ENCODE peak calls at places on chromosomes 6 and 20, in four cellular contexts. One of them, this sample, is unnamed.

GRCh38 chr6:166705070-166705469 is 78.0 kb upstream of the RPS6KA2 start:
- DNase-seq in HepG2: no peak
- DNase-seq in GM12878: no peak
- DNase-seq in K562: no peak
- DNase-seq in this sample: no peak

GRCh38 chr20:59820204-59821041 is 113.0 kb downstream of the SYCP2 start:
- DNase-seq in HepG2: no peak
- DNase-seq in GM12878: no peak
- DNase-seq in K562: no peak
- DNase-seq in this sample: peak; percentile 24

GRCh38 chr6:45563902-45564301 is 186.2 kb upstream of the SUPT3H start:
- DNase-seq in HepG2: no peak
- DNase-seq in GM12878: no peak
- DNase-seq in K562: no peak
- DNase-seq in this sample: no peak

GRCh38 chr20:44910690-44911262 is 916 bp downstream of the PABPC1L start:
- DNase-seq in HepG2: peak; percentile 41
- DNase-seq in GM12878: no peak
- DNase-seq in K562: peak; percentile 57
- DNase-seq in this sample: no peak

GRCh38 chr6:170173416-170173990 is 117.4 kb downstream of the DLL1 start:
- DNase-seq in HepG2: no peak
- DNase-seq in GM12878: no peak
- DNase-seq in K562: no peak
- DNase-seq in this sample: no peak

GRCh38 chr20:64115171-64115911 is 8.0 kb upstream of the NPBWR2 start:
- DNase-seq in HepG2: no peak
- DNase-seq in GM12878: no peak
- DNase-seq in K562: no peak
- DNase-seq in this sample: peak; percentile 50

GRCh38 chr6:158694913-158695312 is 45.1 kb downstream of the SYTL3 start:
- DNase-seq in HepG2: no peak
- DNase-seq in GM12878: no peak
- DNase-seq in K562: no peak
- DNase-seq in this sample: no peak

GRCh38 chr6:69894578-69895347 is 28.4 kb downstream of the COL19A1 start:
- DNase-seq in HepG2: no peak
- DNase-seq in GM12878: peak; percentile 62
- DNase-seq in K562: no peak
- DNase-seq in this sample: no peak

GRCh38 chr20:17806739-17807441 is 107.1 kb downstream of the BANF2 start:
- DNase-seq in HepG2: no peak
- DNase-seq in GM12878: no peak
- DNase-seq in K562: peak; percentile 20
- DNase-seq in this sample: peak; percentile 66

GRCh38 chr6:142682985-142683384 is 262.0 kb downstream of the HIVEP2 start:
- DNase-seq in HepG2: no peak
- DNase-seq in GM12878: no peak
- DNase-seq in K562: no peak
- DNase-seq in this sample: no peak

GRCh38 chr20:41072099-41072798 is 43.6 kb downstream of the TOP1 start:
- DNase-seq in HepG2: no peak
- DNase-seq in GM12878: no peak
- DNase-seq in K562: peak; percentile 40
- DNase-seq in this sample: no peak

GRCh38 chr6:27502508-27503435 is 29.9 kb upstream of the ZNF184 start:
- DNase-seq in HepG2: peak; percentile 74
- DNase-seq in GM12878: peak; percentile 80
- DNase-seq in K562: peak; percentile 93
- DNase-seq in this sample: no peak

GRCh38 chr6:92297101-92297500 is 1122.3 kb downstream of the EPHA7 start:
- DNase-seq in HepG2: no peak
- DNase-seq in GM12878: no peak
- DNase-seq in K562: no peak
- DNase-seq in this sample: no peak

GRCh38 chr6:52493669-52494068 is 73.5 kb downstream of the EFHC1 start:
- DNase-seq in HepG2: no peak
- DNase-seq in GM12878: peak; percentile 62
- DNase-seq in K562: no peak
- DNase-seq in this sample: no peak

GRCh38 chr6:169583867-169584541 is 117.8 kb downstream of the WDR27 start:
- DNase-seq in HepG2: no peak
- DNase-seq in GM12878: no peak
- DNase-seq in K562: no peak
- DNase-seq in this sample: no peak

GRCh38 chr6:159654483-159655098 is 38.5 kb downstream of the SOD2 start:
- DNase-seq in HepG2: peak; percentile 65
- DNase-seq in GM12878: peak; percentile 12
- DNase-seq in K562: peak; percentile 66
- DNase-seq in this sample: peak; percentile 41

GRCh38 chr6:26155066-26155925 is 68.1 kb downstream of the HFE start:
- DNase-seq in HepG2: peak; percentile 43
- DNase-seq in GM12878: no peak
- DNase-seq in K562: peak; percentile 53
- DNase-seq in this sample: peak; percentile 51

GRCh38 chr20:4677846-4678245 is 43.9 kb upstream of the PRND start:
- DNase-seq in HepG2: no peak
- DNase-seq in GM12878: no peak
- DNase-seq in K562: no peak
- DNase-seq in this sample: no peak

GRCh38 chr6:74931567-74931966 is 274.3 kb downstream of the COL12A1 start:
- DNase-seq in HepG2: no peak
- DNase-seq in GM12878: no peak
- DNase-seq in K562: no peak
- DNase-seq in this sample: no peak

GRCh38 chr6:158655569-158656450 is 6.0 kb downstream of the SYTL3 start:
- DNase-seq in HepG2: no peak
- DNase-seq in GM12878: no peak
- DNase-seq in K562: no peak
- DNase-seq in this sample: no peak

GRCh38 chr6:29953001-29953436 is 10.7 kb downstream of the HLA-A start:
- DNase-seq in HepG2: no peak
- DNase-seq in GM12878: no peak
- DNase-seq in K562: no peak
- DNase-seq in this sample: no peak

GRCh38 chr6:154508573-154509375 is 1.7 kb downstream of the CNKSR3 start:
- DNase-seq in HepG2: peak; percentile 92
- DNase-seq in GM12878: no peak
- DNase-seq in K562: peak; percentile 51
- DNase-seq in this sample: peak; percentile 33

GRCh38 chr20:19783966-19784401 is 25.9 kb downstream of the RIN2 start:
- DNase-seq in HepG2: peak; percentile 49
- DNase-seq in GM12878: no peak
- DNase-seq in K562: no peak
- DNase-seq in this sample: peak; percentile 46

GRCh38 chr6:42368156-42368555 is 83.6 kb downstream of the TRERF1 start:
- DNase-seq in HepG2: no peak
- DNase-seq in GM12878: no peak
- DNase-seq in K562: peak; percentile 24
- DNase-seq in this sample: no peak

GRCh38 chr6:83824831-83825230 is 28.3 kb upstream of the RIPPLY2 start:
- DNase-seq in HepG2: no peak
- DNase-seq in GM12878: no peak
- DNase-seq in K562: no peak
- DNase-seq in this sample: no peak

GRCh38 chr20:10478205-10478604 is 43.1 kb downstream of the SLX4IP start:
- DNase-seq in HepG2: no peak
- DNase-seq in GM12878: peak; percentile 75
- DNase-seq in K562: no peak
- DNase-seq in this sample: no peak

GRCh38 chr6:56486681-56487080 is 156.0 kb downstream of the DST start:
- DNase-seq in HepG2: no peak
- DNase-seq in GM12878: no peak
- DNase-seq in K562: no peak
- DNase-seq in this sample: no peak

GRCh38 chr6:31829633-31830492 is 2.3 kb downstream of the HSPA1B start:
- DNase-seq in HepG2: no peak
- DNase-seq in GM12878: no peak
- DNase-seq in K562: peak; percentile 57
- DNase-seq in this sample: no peak

GRCh38 chr6:42727084-42727601 is 4.7 kb upstream of the PRPH2 start:
- DNase-seq in HepG2: no peak
- DNase-seq in GM12878: no peak
- DNase-seq in K562: no peak
- DNase-seq in this sample: no peak

GRCh38 chr20:46699651-46700359 is 9.6 kb upstream of the SLC2A10 start:
- DNase-seq in HepG2: peak; percentile 66
- DNase-seq in GM12878: no peak
- DNase-seq in K562: peak; percentile 68
- DNase-seq in this sample: no peak

GRCh38 chr20:21189761-21190523 is 64.1 kb downstream of the KIZ start:
- DNase-seq in HepG2: no peak
- DNase-seq in GM12878: no peak
- DNase-seq in K562: no peak
- DNase-seq in this sample: no peak

GRCh38 chr6:29974901-29975560 is 32.7 kb downstream of the HLA-A start:
- DNase-seq in HepG2: no peak
- DNase-seq in GM12878: no peak
- DNase-seq in K562: no peak
- DNase-seq in this sample: no peak

GRCh38 chr6:151675746-151676459 is 131.6 kb upstream of the ESR1 start:
- DNase-seq in HepG2: peak; percentile 64
- DNase-seq in GM12878: peak; percentile 11
- DNase-seq in K562: peak; percentile 67
- DNase-seq in this sample: peak; percentile 64

DNA sequence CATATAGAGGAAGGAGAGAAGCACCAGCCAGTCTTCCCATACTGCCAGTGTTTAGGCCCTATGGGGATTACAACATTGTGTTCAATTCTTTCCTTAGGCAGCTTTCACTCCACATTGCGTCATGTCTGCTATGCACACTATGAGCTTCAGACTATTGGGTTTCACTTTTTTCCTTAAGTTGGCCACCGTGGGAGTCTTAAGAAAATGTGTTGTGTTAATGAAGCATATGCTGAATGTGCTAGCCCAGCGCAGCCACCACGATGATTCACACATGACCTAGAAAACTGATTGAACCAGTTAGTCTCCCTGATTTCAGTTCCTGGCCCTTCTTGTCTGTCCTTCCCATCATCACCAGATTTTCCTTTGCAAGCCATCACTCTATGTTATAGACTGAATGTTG is 21.5 kb downstream of the TUBB2B start:
- DNase-seq in HepG2: no peak
- DNase-seq in GM12878: no peak
- DNase-seq in K562: peak; percentile 27
- DNase-seq in this sample: no peak
- TF ChIP-seq NFIC in HepG2: no peak
- TF ChIP-seq NFIC in GM12878: no peak
- TF ChIP-seq NFIC in K562: no peak
- TF ChIP-seq NFIC in this sample: no peak

GRCh38 chr6:6521961-6522360 is 66.6 kb upstream of the LY86 start:
- DNase-seq in HepG2: no peak
- DNase-seq in GM12878: no peak
- DNase-seq in K562: no peak
- DNase-seq in this sample: no peak
- TF ChIP-seq NFIC in HepG2: no peak
- TF ChIP-seq NFIC in GM12878: no peak
- TF ChIP-seq NFIC in K562: no peak
- TF ChIP-seq NFIC in this sample: no peak

GRCh38 chr6:434051-434705 is 42.6 kb downstream of the IRF4 start:
- DNase-seq in HepG2: no peak
- DNase-seq in GM12878: no peak
- DNase-seq in K562: no peak
- DNase-seq in this sample: no peak

GRCh38 chr6:428047-428608 is 36.6 kb downstream of the IRF4 start:
- DNase-seq in HepG2: no peak
- DNase-seq in GM12878: no peak
- DNase-seq in K562: no peak
- DNase-seq in this sample: no peak

GRCh38 chr6:429515-430121 is 38.1 kb downstream of the IRF4 start:
- DNase-seq in HepG2: no peak
- DNase-seq in GM12878: no peak
- DNase-seq in K562: no peak
- DNase-seq in this sample: no peak

GRCh38 chr6:431986-432385 is 40.4 kb downstream of the IRF4 start:
- DNase-seq in HepG2: no peak
- DNase-seq in GM12878: no peak
- DNase-seq in K562: no peak
- DNase-seq in this sample: no peak

GRCh38 chr6:431504-431903 is 40.0 kb downstream of the IRF4 start:
- DNase-seq in HepG2: no peak
- DNase-seq in GM12878: no peak
- DNase-seq in K562: no peak
- DNase-seq in this sample: no peak
- TF ChIP-seq NFIC in HepG2: no peak
- TF ChIP-seq NFIC in GM12878: no peak
- TF ChIP-seq NFIC in K562: no peak
- TF ChIP-seq NFIC in this sample: no peak

DNA sequence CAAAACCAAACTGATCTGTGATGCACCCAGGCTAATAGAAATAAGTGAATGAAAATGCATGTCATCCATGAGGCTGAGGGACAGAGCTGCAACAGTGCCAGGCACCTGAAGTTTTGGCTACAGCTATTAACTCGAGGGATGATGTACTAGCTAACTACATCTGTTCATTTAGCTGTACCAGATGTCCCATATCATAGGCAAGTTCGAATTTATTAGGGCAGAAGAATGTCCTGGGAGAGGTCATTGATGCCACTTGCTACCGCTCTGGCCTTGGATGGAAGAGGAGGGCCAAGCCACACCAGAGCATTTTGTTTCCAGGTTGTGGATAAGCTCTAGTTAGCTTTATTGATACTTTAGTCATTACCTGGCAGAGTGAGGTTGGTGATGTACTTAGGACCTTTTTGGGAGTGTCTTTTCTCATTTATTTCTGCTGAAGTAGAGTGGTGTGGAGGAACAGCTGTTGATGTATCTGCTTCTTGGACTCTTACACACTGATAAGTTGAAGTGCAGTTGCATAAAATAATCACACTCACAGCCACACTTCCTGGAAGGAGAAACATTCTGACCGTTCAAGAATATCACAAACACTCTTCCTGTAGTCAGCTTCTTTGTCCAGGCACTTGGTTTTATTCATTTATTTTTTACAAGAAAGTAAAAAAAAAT is 8.2 kb downstream of the ZFAND3 start:
- DNase-seq in HepG2: no peak
- DNase-seq in GM12878: no peak
- DNase-seq in K562: no peak
- DNase-seq in this sample: peak; percentile 55
- TF ChIP-seq NFIC in HepG2: no peak
- TF ChIP-seq NFIC in GM12878: no peak
- TF ChIP-seq NFIC in K562: no peak
- TF ChIP-seq NFIC in this sample: no peak

GRCh38 chr6:87702589-87702945 is 534 bp upstream of the AKIRIN2 start:
- DNase-seq in HepG2: peak; percentile 49
- DNase-seq in GM12878: no peak
- DNase-seq in K562: peak; percentile 45
- DNase-seq in this sample: peak; percentile 44
- TF ChIP-seq NFIC in HepG2: peak; percentile 7
- TF ChIP-seq NFIC in GM12878: no peak
- TF ChIP-seq NFIC in K562: no peak
- TF ChIP-seq NFIC in this sample: no peak

This sample was measured in SK-N-SH.